ENCODE peak calls at places on chromosomes 13 and 19, in six cellular contexts. One of them, this sample, is unnamed.

GRCh38 chr13:56720841-56721240 is 419.9 kb upstream of the PRR20A start:
- DNase-seq in tibial artery: no peak
- DNase-seq in astrocyte: no peak
- DNase-seq in CMK: no peak
- DNase-seq in T-helper 2 cell: no peak
- DNase-seq in fibroblast of villous mesenchyme: no peak
- DNase-seq in this sample: peak; percentile 41

GRCh38 chr13:104461049-104461448 is 1394.8 kb upstream of the SLC10A2 start:
- DNase-seq in T-helper 2 cell: no peak
- DNase-seq in CMK: no peak
- DNase-seq in tibial artery: no peak
- DNase-seq in astrocyte: no peak
- DNase-seq in fibroblast of villous mesenchyme: no peak
- DNase-seq in this sample: no peak

GRCh38 chr13:114153485-114154080 is 21.2 kb upstream of the RASA3 start:
- DNase-seq in T-helper 2 cell: no peak
- DNase-seq in CMK: no peak
- DNase-seq in fibroblast of villous mesenchyme: no peak
- DNase-seq in tibial artery: no peak
- DNase-seq in astrocyte: no peak
- DNase-seq in this sample: no peak

GRCh38 chr13:46992383-46992952 is 95.6 kb upstream of the HTR2A start:
- DNase-seq in T-helper 2 cell: no peak
- DNase-seq in tibial artery: no peak
- DNase-seq in CMK: no peak
- DNase-seq in astrocyte: no peak
- DNase-seq in fibroblast of villous mesenchyme: peak; percentile 23
- DNase-seq in this sample: peak; percentile 46

GRCh38 chr19:14073925-14074838 is 1.6 kb downstream of the MISP3 start:
- DNase-seq in T-helper 2 cell: no peak
- DNase-seq in CMK: no peak
- DNase-seq in fibroblast of villous mesenchyme: no peak
- DNase-seq in astrocyte: no peak
- DNase-seq in tibial artery: peak; percentile 72
- DNase-seq in this sample: no peak

GRCh38 chr19:38388310-38389100 is at the start of gene SPRED3:
- DNase-seq in T-helper 2 cell: no peak
- DNase-seq in astrocyte: no peak
- DNase-seq in tibial artery: peak; percentile 76
- DNase-seq in fibroblast of villous mesenchyme: peak; percentile 77
- DNase-seq in CMK: no peak
- DNase-seq in this sample: no peak

GRCh38 chr19:3554254-3555083 is 2.9 kb downstream of the MFSD12 start:
- DNase-seq in fibroblast of villous mesenchyme: no peak
- DNase-seq in T-helper 2 cell: no peak
- DNase-seq in astrocyte: no peak
- DNase-seq in CMK: no peak
- DNase-seq in tibial artery: no peak
- DNase-seq in this sample: no peak

GRCh38 chr19:56087647-56088346 is 33.3 kb downstream of the ZNF787 start:
- DNase-seq in T-helper 2 cell: no peak
- DNase-seq in astrocyte: no peak
- DNase-seq in fibroblast of villous mesenchyme: no peak
- DNase-seq in tibial artery: no peak
- DNase-seq in CMK: no peak
- DNase-seq in this sample: no peak

GRCh38 chr19:409515-410242 is 732 bp upstream of the C2CD4C start:
- DNase-seq in T-helper 2 cell: no peak
- DNase-seq in fibroblast of villous mesenchyme: no peak
- DNase-seq in tibial artery: peak; percentile 53
- DNase-seq in CMK: no peak
- DNase-seq in astrocyte: no peak
- DNase-seq in this sample: no peak

GRCh38 chr19:27676877-27677276 is 1536.1 kb downstream of the UQCRFS1 start:
- DNase-seq in astrocyte: no peak
- DNase-seq in fibroblast of villous mesenchyme: no peak
- DNase-seq in tibial artery: no peak
- DNase-seq in CMK: no peak
- DNase-seq in T-helper 2 cell: no peak
- DNase-seq in this sample: no peak

GRCh38 chr19:6068711-6069110 is 41.6 kb downstream of the RFX2 start:
- DNase-seq in T-helper 2 cell: no peak
- DNase-seq in astrocyte: no peak
- DNase-seq in CMK: no peak
- DNase-seq in tibial artery: peak; percentile 67
- DNase-seq in fibroblast of villous mesenchyme: no peak
- DNase-seq in this sample: no peak

GRCh38 chr13:29522044-29522685 is 73.3 kb downstream of the SLC7A1 start:
- DNase-seq in fibroblast of villous mesenchyme: peak; percentile 97
- DNase-seq in tibial artery: peak; percentile 72
- DNase-seq in CMK: no peak
- DNase-seq in astrocyte: peak; percentile 90
- DNase-seq in T-helper 2 cell: no peak
- DNase-seq in this sample: peak; percentile 97

GRCh38 chr19:29598496-29598895 is 7.6 kb upstream of the POP4 start:
- DNase-seq in CMK: no peak
- DNase-seq in T-helper 2 cell: no peak
- DNase-seq in fibroblast of villous mesenchyme: no peak
- DNase-seq in tibial artery: peak; percentile 21
- DNase-seq in astrocyte: no peak
- DNase-seq in this sample: no peak

This sample was measured in fibroblast of pulmonary artery.